ENCODE peak calls at places on chromosomes 16 and 17, in four cellular contexts. B, I, V and J are unnamed samples.

GRCh38 chr17:7687072-7687907 is at the start of gene TP53:
- DNase-seq in B (peak; percentile 90), I (peak; percentile 90), V (peak; percentile 94), J (peak; percentile 79)

GRCh38 chr16:66028505-66029216 is 337.8 kb upstream of the CDH5 start:
- DNase-seq in B (no peak), I (no peak), V (peak; percentile 80), J (no peak)

GRCh38 chr16:8641671-8642070 is 20.2 kb downstream of the METTL22 start:
- DNase-seq in B (no peak), I (no peak), V (no peak), J (no peak)

GRCh38 chr16:6427621-6428020 is 905.0 kb upstream of the RBFOX1 start:
- DNase-seq in B (no peak), I (no peak), V (no peak), J (no peak)

GRCh38 chr17:1899403-1900000 is 69.7 kb downstream of the RPA1 start:
- DNase-seq in B (no peak), I (no peak), V (no peak), J (no peak)

GRCh38 chr17:2262146-2262587 is 41.4 kb downstream of the SMG6 start:
- DNase-seq in B (no peak), I (no peak), V (peak; percentile 85), J (no peak)

GRCh38 chr16:67215690-67216089 is 11.2 kb upstream of the TMEM208 start:
- DNase-seq in B (no peak), I (no peak), V (no peak), J (no peak)

GRCh38 chr17:78241277-78242023 is 10.0 kb downstream of the TMEM235 start:
- DNase-seq in B (no peak), I (no peak), V (peak; percentile 47), J (no peak)

GRCh38 chr16:4425378-4426020 is at the start of gene DNAJA3:
- DNase-seq in B (peak; percentile 94), I (peak; percentile 86), V (peak; percentile 98), J (peak; percentile 92)

GRCh38 chr17:6556121-6557039 is at the start of gene PITPNM3:
- DNase-seq in B (peak; percentile 40), I (no peak), V (no peak), J (no peak)

GRCh38 chr17:44355642-44356099 is 8.0 kb downstream of the FAM171A2 start:
- DNase-seq in B (no peak), I (no peak), V (no peak), J (no peak)

GRCh38 chr17:49566668-49567071 is 9.0 kb upstream of the NXPH3 start:
- DNase-seq in B (no peak), I (no peak), V (no peak), J (no peak)

GRCh38 chr16:48123104-48123788 is 32.5 kb downstream of the ABCC12 start:
- DNase-seq in B (no peak), I (peak; percentile 30), V (peak; percentile 97), J (no peak)

GRCh38 chr16:49495151-49495566 is 121.6 kb downstream of the C16orf78 start:
- DNase-seq in B (no peak), I (no peak), V (no peak), J (no peak)

GRCh38 chr16:70601576-70602575 is 44.5 kb upstream of the IL34 start:
- DNase-seq in B (no peak), I (no peak), V (peak; percentile 28), J (no peak)

GRCh38 chr17:64773836-64774761 is 112.0 kb upstream of the SMURF2 start:
- DNase-seq in B (peak; percentile 85), I (peak; percentile 85), V (peak; percentile 57), J (no peak)

GRCh38 chr17:40251576-40251975 is 32.5 kb downstream of the WIPF2 start:
- DNase-seq in B (no peak), I (no peak), V (peak; percentile 77), J (no peak)

GRCh38 chr17:29243792-29244191 is 2.9 kb upstream of the CRYBA1 start:
- DNase-seq in B (no peak), I (no peak), V (peak; percentile 37), J (no peak)

GRCh38 chr17:62637809-62638208 is 10.3 kb downstream of the MRC2 start:
- DNase-seq in B (no peak), I (no peak), V (no peak), J (no peak)
- TF ChIP-seq CTCF in B (no peak), I (no peak), V (no peak), J (no peak)

GRCh38 chr17:68201425-68201785 is 46.4 kb upstream of the AMZ2 start:
- DNase-seq in B (no peak), I (no peak), V (no peak), J (no peak)

GRCh38 chr17:68200689-68201424 is 47.0 kb upstream of the AMZ2 start:
- DNase-seq in B (peak; percentile 80), I (peak; percentile 63), V (peak; percentile 62), J (peak; percentile 65)

GRCh38 chr17:68205251-68205807 is 42.5 kb upstream of the AMZ2 start:
- DNase-seq in B (peak; percentile 92), I (peak; percentile 91), V (peak; percentile 86), J (peak; percentile 91)

GRCh38 chr17:68207651-68208253 is 40.1 kb upstream of the AMZ2 start:
- DNase-seq in B (no peak), I (no peak), V (no peak), J (no peak)

GRCh38 chr17:68204736-68205135 is 43.1 kb upstream of the AMZ2 start:
- DNase-seq in B (no peak), I (peak; percentile 64), V (no peak), J (no peak)
- H3K27ac ChIP-seq in B (peak overlapping the region; percentile 88), I (peak overlapping the region; percentile 90), V (no peak overlapping the region), J (peak overlapping the region; percentile 76)

DNA sequence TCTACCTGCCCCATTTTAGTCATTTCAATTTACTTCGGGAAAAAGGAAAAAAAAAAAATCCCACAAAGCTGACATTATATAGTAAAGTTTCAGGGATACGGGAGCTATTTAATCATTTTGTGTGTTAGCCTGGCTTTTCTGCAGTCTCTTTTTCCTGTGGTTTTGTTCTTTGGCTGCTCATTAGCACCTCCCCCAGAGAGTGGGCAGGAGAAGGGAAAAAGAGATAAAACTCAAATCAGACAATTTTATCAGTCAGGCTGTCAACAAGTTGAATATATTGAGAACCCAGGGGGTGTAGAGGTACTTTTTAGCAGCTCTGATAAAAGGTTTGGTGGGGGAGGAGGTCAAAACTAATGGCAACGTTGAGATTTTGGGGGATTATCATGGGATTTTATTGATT is 559.0 kb upstream of the PSMD7 start:
- DNase-seq in B (no peak), I (no peak), V (no peak), J (no peak)
- H3K9me3 ChIP-seq in B (no peaks in the 10 kb centered on the region), I (no peaks in the 10 kb centered on the region), V (no peaks in the 10 kb centered on the region), J (no peaks in the 10 kb centered on the region)

GRCh38 chr17:68599873-68600122 is 1.4 kb downstream of the FAM20A start:
- DNase-seq in B (no peak), I (no peak), V (no peak), J (no peak)

GRCh38 chr17:68601565-68602266 is 549 bp upstream of the FAM20A start:
- DNase-seq in B (no peak), I (no peak), V (no peak), J (no peak)

GRCh38 chr17:68599091-68599872 is 1.9 kb downstream of the FAM20A start:
- DNase-seq in B (no peak), I (no peak), V (peak; percentile 65), J (no peak)

GRCh38 chr17:68600881-68601564 is at the start of gene FAM20A:
- DNase-seq in B (peak; percentile 87), I (peak; percentile 76), V (no peak), J (no peak)

GRCh38 chr17:68600123-68600880 is 865 bp downstream of the FAM20A start:
- DNase-seq in B (peak; percentile 72), I (peak; percentile 56), V (no peak), J (no peak)
- TF ChIP-seq CTCF in B (peak; percentile 22), I (no peak), V (peak; percentile 22), J (no peak)

DNA sequence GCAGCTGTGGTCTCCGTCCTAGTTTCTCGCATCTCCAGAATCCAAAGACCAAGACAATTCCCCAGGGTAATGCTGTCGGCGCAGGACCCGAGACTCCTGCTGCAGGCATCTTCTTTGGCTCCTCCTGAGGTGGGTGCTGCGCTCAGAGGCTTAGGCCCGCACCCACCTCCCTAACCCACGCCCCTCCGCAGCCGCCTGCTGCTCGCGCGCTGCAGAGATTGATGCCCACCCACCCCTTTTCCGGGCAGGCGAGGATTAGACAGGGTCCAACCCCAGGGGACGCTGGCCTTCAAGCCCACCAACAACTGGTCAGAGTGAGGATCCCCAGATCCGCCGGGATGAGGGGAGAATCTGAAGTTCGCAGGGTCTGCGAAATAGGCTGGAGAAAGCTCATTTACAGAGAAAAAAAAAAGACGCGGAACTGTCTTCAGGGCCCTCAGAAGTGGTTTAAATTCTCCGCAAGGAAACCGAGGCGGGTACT is 27.9 kb downstream of the SLFN11 start:
- DNase-seq in B (no peak), I (no peak), V (no peak), J (no peak)
- H3K27ac ChIP-seq in B (peak overlapping the region; percentile 78), I (peak overlapping the region; percentile 87), V (peak overlapping the region; percentile 26), J (no peak overlapping the region)

GRCh38 chr17:43351686-43352085 is 47.1 kb upstream of the ARL4D start:
- DNase-seq in B (no peak), I (no peak), V (no peak), J (no peak)

GRCh38 chr17:43353364-43353763 is 45.4 kb upstream of the ARL4D start:
- DNase-seq in B (no peak), I (no peak), V (no peak), J (no peak)

GRCh38 chr17:43350888-43351361 is 47.9 kb upstream of the ARL4D start:
- DNase-seq in B (no peak), I (no peak), V (no peak), J (no peak)

GRCh38 chr17:43352579-43352978 is 46.2 kb upstream of the ARL4D start:
- DNase-seq in B (no peak), I (no peak), V (no peak), J (no peak)

GRCh38 chr17:43349142-43349541 is 49.7 kb upstream of the ARL4D start:
- DNase-seq in B (no peak), I (no peak), V (no peak), J (no peak)
- H3K9me3 ChIP-seq in B (peaks cover 33% of the 10 kb centered on the region), I (no peaks in the 10 kb centered on the region), V (no peaks in the 10 kb centered on the region), J (peaks cover 37% of the 10 kb centered on the region)

GRCh38 chr16:80277182-80277581 is 263.6 kb upstream of the DYNLRB2 start:
- DNase-seq in B (no peak), I (no peak), V (no peak), J (no peak)
- TF ChIP-seq CTCF in B (no peak), I (no peak), V (no peak), J (no peak)

DNA sequence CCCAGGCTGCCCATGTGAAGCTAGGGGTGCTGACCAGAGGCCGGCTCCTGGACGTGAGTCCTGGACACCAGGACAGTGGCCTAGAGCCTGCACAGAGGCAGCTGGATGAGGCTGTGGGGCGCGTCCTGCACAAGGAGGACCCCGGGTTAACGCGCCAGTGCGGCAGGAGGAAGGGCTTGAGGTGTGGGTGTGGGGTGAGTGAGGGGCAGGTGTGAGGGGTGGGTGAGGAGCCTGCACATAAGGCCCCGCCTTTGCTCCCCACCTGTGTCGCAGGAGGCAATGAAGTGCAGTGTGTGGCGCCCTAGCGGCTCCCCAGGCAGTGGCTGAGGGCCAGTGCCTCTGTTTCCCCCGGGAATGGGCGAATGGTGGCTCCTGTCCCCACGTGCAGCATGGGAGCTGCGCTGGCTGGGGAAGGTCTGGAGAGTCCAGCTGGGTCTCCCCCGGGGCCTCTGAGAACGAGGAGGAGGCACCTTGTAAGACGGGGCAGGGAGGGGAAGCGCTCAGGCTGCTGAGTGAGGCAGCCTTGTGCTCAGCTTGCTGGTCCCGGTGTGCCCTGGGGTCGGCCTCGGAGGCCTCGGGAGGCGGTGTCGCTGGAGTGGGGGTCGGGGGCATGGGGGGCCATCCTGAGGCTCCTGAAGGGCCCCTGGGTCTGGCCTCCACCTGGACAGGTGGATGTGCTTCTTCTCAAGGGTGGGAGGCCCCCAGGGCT is 3.2 kb downstream of the CD7 start:
- DNase-seq in B (no peak), I (no peak), V (no peak), J (no peak)
- H3K27ac ChIP-seq in B (no peak overlapping the region), I (no peak overlapping the region), V (no peak overlapping the region), J (peak overlapping the region; percentile 48)